ENCODE peak calls at places on chromosomes 11 and 22, in five cellular contexts. E is body of pancreas, R is pancreas, D is esophagus squamous epithelium, B is GM23248. F is an unnamed sample. For H3K4me1, the result is how much of the 10 kb centered on the place peaks cover.

GRCh38 chr11:112219476-112220232 is 6.6 kb upstream of the PTS start:
- DNase-seq in E (peak), R (no peak), D (no peak), B (peak), F (peak)

GRCh38 chr11:10493041-10493663 is 38.1 kb downstream of the AMPD3 start:
- DNase-seq in E (no peak), R (no peak), D (no peak), B (no peak), F (no peak)

GRCh38 chr11:84117394-84117793 is 831.2 kb upstream of the CCDC90B start:
- DNase-seq in E (no peak), R (no peak), D (no peak), B (peak), F (no peak)

GRCh38 chr11:64285885-64286800 is 495 bp downstream of the GPR137 start:
- DNase-seq in E (peak), R (peak), D (no peak), B (peak), F (peak)

GRCh38 chr11:63687845-63688244 is 6.5 kb downstream of the RTN3 start:
- DNase-seq in E (no peak), R (no peak), D (no peak), B (peak), F (no peak)

GRCh38 chr11:32006799-32007388 is 84.0 kb upstream of the RCN1 start:
- DNase-seq in E (no peak), R (no peak), D (no peak), B (peak), F (no peak)

GRCh38 chr11:80538040-80538439 is 1097.2 kb upstream of the TENM4 start:
- DNase-seq in E (no peak), R (no peak), D (no peak), B (no peak), F (no peak)

GRCh38 chr11:124638500-124638899 is 15.8 kb downstream of the TBRG1 start:
- DNase-seq in E (no peak), R (no peak), D (no peak), B (no peak), F (no peak)

GRCh38 chr11:7665473-7666291 is 7.6 kb downstream of the CYB5R2 start:
- DNase-seq in E (peak), R (peak), D (peak), B (peak), F (peak)

GRCh38 chr11:12841946-12842630 is 167.0 kb upstream of the RASSF10 start:
- DNase-seq in E (peak), R (no peak), D (no peak), B (peak), F (no peak)

GRCh38 chr11:93169950-93170561 is 27.7 kb downstream of the SLC36A4 start:
- DNase-seq in E (no peak), R (no peak), D (no peak), B (peak), F (no peak)

GRCh38 chr11:102914238-102915043 is 39.7 kb upstream of the MMP12 start:
- DNase-seq in E (peak), R (no peak), D (no peak), B (peak), F (no peak)

GRCh38 chr11:81749245-81749644 is 984.4 kb downstream of the FAM181B start:
- DNase-seq in E (no peak), R (no peak), D (no peak), B (no peak), F (no peak)
- H3K4me1 ChIP-seq in E (under half), R (under half), D (under half), B (under half), F (under half)

DNA sequence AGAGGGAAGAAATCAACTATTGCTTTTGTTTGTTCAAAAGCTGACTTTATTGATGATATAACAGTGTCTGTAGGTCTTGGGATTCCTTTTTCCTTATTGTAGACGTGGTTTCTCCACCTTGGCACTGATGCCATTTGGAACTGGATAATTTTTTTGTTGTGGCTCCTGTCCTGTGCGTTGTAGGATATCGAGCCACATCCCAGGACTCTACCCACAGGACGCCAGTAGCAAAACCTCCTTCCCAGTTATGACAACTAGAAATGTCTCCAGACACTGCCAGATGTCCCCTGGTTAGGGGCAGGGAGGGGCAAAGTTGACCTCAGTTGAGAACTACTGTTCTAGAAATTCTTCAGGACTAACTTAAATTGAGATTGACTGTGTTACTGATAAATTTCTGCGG is 45.8 kb downstream of the ZNRF3 start:
- DNase-seq in E (no peak), R (no peak), D (no peak), B (no peak), F (no peak)
- H3K4me1 ChIP-seq in E (half or more), R (under half), D (under half), B (under half), F (under half)

DNA sequence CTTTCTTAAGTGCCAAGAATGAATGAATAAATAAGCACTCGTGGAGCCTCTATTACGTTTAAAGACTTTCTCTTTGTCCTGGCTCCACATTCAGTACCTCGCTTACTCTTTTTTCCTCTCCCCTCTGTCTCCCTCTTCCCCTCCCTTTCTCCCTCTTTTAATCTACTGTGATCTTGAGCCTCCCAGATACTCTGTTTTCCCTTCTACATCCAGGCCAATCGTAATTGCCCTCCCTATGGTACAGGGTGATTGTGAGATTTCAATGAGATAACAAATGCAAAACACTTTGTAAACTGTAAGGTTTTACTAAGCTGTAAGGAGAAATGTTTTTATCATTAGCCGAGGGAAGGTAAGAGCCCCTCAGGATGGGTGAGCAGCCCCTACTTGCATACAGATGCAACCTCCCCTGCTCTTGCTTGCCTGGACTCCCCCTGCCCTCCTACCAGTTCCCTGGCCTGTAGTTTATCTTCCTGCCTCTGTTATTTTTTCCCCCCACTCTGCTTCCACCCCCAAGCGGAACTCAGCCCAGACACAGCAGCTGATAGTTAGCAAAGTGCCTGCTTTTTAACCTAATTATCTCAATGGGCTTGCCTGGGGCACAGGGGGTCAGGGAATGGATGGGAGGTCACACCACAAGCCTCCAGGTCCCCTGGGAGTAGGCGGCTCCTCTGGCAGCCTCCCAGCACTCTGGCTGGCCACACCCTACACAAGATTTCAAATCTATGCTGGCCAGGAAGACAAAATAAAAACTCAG is 76.9 kb upstream of the CADM1 start:
- DNase-seq in E (no peak), R (no peak), D (no peak), B (no peak), F (no peak)
- H3K4me1 ChIP-seq in E (under half), R (under half), D (under half), B (under half), F (under half)

DNA sequence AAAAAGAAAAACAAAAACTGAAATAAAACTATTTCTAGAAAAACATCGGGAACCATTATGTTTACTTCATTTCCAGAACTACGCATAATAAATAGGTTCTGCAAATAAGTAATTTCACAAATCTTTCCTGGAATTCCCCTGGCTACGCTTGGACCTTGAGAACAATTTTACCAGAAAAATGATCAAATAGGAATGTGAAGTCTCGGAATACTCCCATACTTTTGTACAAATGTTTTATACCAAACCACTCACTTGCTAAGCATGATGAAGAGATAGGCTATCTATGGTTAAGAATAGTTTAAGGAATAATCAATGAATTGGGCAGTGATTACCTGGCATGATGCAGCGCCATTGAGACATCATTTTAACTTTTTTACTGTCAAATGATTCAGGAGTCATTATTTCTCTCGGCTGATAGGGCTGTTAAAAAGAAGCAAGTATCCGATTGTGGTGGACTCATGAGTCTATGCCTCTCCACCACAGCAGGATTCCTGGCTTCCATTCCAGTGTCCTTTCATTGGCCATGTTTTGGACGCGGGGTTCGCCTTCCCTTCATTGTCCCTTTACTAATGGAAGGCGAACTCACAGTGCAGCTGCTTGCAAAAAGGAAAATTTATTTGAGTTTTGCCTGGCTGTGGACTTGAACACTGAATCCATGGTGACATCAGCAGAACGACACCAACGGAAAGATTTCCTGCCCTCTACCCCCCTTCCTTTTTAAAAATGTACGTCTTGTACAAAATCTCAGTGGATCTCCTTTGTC is 39.9 kb upstream of the BLID start:
- DNase-seq in E (no peak), R (no peak), D (no peak), B (no peak), F (no peak)
- H3K4me1 ChIP-seq in E (under half), R (under half), D (under half), B (half or more), F (under half)

GRCh38 chr11:75342966-75343870 is 8.2 kb downstream of the ARRB1 start:
- DNase-seq in E (peak), R (peak), D (no peak), B (peak), F (no peak)

GRCh38 chr11:75341583-75341982 is 9.9 kb downstream of the ARRB1 start:
- DNase-seq in E (no peak), R (peak), D (no peak), B (no peak), F (no peak)

GRCh38 chr11:75344186-75344585 is 7.3 kb downstream of the ARRB1 start:
- DNase-seq in E (no peak), R (peak), D (no peak), B (no peak), F (no peak)

GRCh38 chr11:75339685-75340409 is 11.6 kb downstream of the ARRB1 start:
- DNase-seq in E (no peak), R (peak), D (no peak), B (no peak), F (no peak)

GRCh38 chr11:75342231-75342918 is 9.1 kb downstream of the ARRB1 start:
- DNase-seq in E (peak), R (peak), D (no peak), B (no peak), F (no peak)
- H3K4me1 ChIP-seq in E (half or more), R (half or more), D (half or more), B (under half), F (half or more)

DNA sequence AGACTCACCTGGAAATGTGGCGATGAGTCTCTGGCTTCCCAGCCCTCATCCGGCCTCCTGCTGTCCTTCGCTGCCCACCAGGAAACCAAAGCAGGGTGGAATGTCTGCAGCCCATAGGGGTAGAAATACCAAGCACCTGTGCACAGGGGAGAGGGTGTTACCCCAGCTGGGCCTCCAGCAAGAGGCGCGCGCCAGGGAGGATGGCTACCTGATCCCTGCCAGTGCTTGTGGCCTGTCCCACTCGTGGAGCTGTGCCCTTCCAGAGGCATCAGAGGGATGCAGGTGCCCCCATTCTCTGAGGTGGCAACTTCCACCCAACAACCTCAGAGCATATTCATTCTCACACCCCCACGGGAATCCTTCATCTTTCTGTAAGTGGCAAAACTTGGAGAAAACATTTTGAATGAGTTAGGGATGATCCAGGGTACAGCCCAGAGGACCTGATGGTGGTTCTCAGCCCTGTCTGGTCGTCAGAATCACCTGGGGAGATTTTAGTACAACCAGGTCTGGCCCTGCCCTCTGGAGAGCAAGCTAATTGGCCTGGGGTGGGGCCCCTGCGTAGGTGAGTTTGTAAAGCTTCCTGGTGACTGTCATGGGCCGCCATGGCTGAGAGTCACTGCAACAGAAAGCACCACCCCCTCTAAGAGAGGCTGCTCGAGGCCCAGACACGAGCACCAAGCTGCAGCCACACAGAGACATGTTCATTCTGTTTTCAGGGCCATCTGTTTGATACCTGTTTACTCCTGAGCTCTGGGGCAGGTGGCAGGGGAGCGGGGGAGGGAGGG is 9.9 kb downstream of the SUN2 start:
- DNase-seq in E (no peak), R (no peak), D (no peak), B (no peak), F (no peak)
- H3K4me1 ChIP-seq in E (under half), R (under half), D (under half), B (under half), F (under half)

GRCh38 chr22:46487318-46487717 is 50.1 kb downstream of the CELSR1 start:
- DNase-seq in E (no peak), R (no peak), D (no peak), B (no peak), F (no peak)
- H3K4me1 ChIP-seq in E (under half), R (under half), D (under half), B (under half), F (under half)